ENCODE peak calls at places on chromosomes 2 and 18, in five cellular contexts. V is fibroblast of pulmonary artery, S is WTC11, A is heart left ventricle, M is progenitor cell of endocrine pancreas. Y is an unnamed sample.
A peak's percentile ranks its signal among the peaks of the same experiment; 100 is the strongest.

GRCh38 chr18:48412339-48412929 is 3.3 kb upstream of the ZBTB7C start:
- DNase-seq in V (peak; percentile 38), S (peak; percentile 54), A (no peak), M (no peak), Y (no peak)

GRCh38 chr2:56565143-56565542 is 381.4 kb downstream of the CCDC85A start:
- DNase-seq in V (peak; percentile 23), S (no peak), A (no peak), M (no peak), Y (no peak)

GRCh38 chr18:2281523-2282199 is 289.6 kb downstream of the METTL4 start:
- DNase-seq in V (no peak), S (no peak), A (no peak), M (no peak), Y (no peak)

GRCh38 chr2:187577310-187577709 is 23.1 kb upstream of the TFPI start:
- DNase-seq in V (no peak), S (no peak), A (no peak), M (no peak), Y (no peak)

GRCh38 chr18:55839350-55839749 is 251.4 kb upstream of the TCF4 start:
- DNase-seq in V (peak; percentile 41), S (no peak), A (no peak), M (no peak), Y (no peak)

GRCh38 chr2:7083580-7084509 is 166.6 kb downstream of the RNF144A start:
- DNase-seq in V (peak; percentile 60), S (peak; percentile 39), A (no peak), M (no peak), Y (no peak)

GRCh38 chr18:49447810-49448745 is 12.4 kb downstream of the DYM start:
- DNase-seq in V (peak; percentile 84), S (peak; percentile 51), A (no peak), M (no peak), Y (no peak)

GRCh38 chr2:64142817-64143153 is 1.4 kb downstream of the PELI1 start:
- DNase-seq in V (no peak), S (no peak), A (no peak), M (no peak), Y (no peak)

GRCh38 chr2:240134956-240135520 is 1.1 kb downstream of the COPS9 start:
- DNase-seq in V (no peak), S (no peak), A (no peak), M (no peak), Y (no peak)

GRCh38 chr2:142165790-142166189 is 35.0 kb upstream of the LRP1B start:
- DNase-seq in V (peak; percentile 75), S (peak; percentile 21), A (no peak), M (no peak), Y (no peak)

GRCh38 chr2:196153480-196153879 is 17.9 kb downstream of the STK17B start:
- DNase-seq in V (no peak), S (no peak), A (no peak), M (no peak), Y (no peak)

GRCh38 chr2:110647777-110648176 is 30.1 kb downstream of the BUB1 start:
- DNase-seq in V (no peak), S (no peak), A (no peak), M (no peak), Y (no peak)

GRCh38 chr2:99240431-99240830 is 15.0 kb downstream of the LYG2 start:
- DNase-seq in V (no peak), S (no peak), A (no peak), M (no peak), Y (no peak)

GRCh38 chr18:8389391-8390340 is 219.6 kb upstream of the RAB12 start:
- DNase-seq in V (peak; percentile 78), S (peak; percentile 88), A (peak; percentile 65), M (peak; percentile 54), Y (peak; percentile 45)

GRCh38 chr2:46876741-46877384 is 38.7 kb downstream of the MCFD2 start:
- DNase-seq in V (peak; percentile 86), S (no peak), A (peak; percentile 68), M (no peak), Y (no peak)

GRCh38 chr2:40401896-40402295 is 50.0 kb downstream of the SLC8A1 start:
- DNase-seq in V (peak; percentile 81), S (no peak), A (no peak), M (no peak), Y (no peak)

GRCh38 chr2:235330775-235331438 is 162.9 kb upstream of the AGAP1 start:
- DNase-seq in V (peak; percentile 57), S (no peak), A (no peak), M (no peak), Y (no peak)

GRCh38 chr2:86238354-86238753 is 39.1 kb downstream of the MRPL35 start:
- DNase-seq in V (no peak), S (no peak), A (no peak), M (no peak), Y (no peak)

GRCh38 chr2:81481994-81482368 is 1177.4 kb upstream of the LRRTM1 start:
- DNase-seq in V (no peak), S (no peak), A (no peak), M (no peak), Y (no peak)

GRCh38 chr2:216235462-216235861 is 126.3 kb downstream of the XRCC5 start:
- DNase-seq in V (no peak), S (no peak), A (no peak), M (no peak), Y (no peak)

GRCh38 chr18:29439398-29439797 is 1262.5 kb upstream of the CDH2 start:
- DNase-seq in V (no peak), S (no peak), A (no peak), M (no peak), Y (no peak)
- TF ChIP-seq CTCF in V (peak; percentile 28), S (no peak), A (no peak), M (peak; percentile 16), Y (no peak)

DNA sequence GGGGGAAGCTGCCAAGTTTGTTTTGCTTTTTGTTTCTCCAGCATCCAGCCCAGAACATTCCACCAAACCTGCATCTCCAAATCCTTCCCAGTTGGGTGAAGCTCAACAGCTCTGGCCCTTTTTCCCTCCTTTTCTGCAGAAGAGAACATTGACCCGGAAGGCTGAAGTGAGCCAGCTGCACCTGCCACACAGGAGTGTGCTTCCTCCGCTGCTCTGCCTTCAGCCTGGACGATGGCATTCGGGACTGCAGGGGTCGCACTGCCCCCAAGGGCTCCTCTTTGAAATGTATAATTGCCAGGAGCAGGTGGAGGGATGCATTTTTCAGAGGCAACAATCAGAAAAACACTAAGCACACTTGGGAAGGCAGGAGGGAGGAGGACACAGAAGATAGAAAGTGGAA is 41.8 kb downstream of the ST8SIA5 start:
- DNase-seq in V (no peak), S (peak; percentile 61), A (no peak), M (no peak), Y (no peak)
- TF ChIP-seq CTCF in V (no peak), S (no peak), A (no peak), M (peak; percentile 13), Y (no peak)

DNA sequence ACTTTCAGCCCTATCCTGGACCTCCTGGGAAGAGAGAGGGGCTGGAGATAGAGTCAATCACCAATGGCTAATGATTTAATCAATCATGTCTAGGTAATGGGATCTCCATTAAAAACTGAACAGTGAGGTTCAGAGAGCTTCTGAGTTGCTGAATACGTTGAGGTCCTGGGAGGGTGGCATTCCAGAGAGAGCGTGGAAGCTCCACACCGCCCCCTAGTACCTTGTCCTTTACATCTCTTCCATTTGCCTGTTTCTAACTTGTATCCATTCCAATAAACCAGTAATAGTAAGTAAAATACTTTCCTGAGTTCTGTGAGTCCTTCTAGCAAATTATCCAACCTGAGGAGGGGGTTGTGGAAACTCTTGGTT is 101.7 kb downstream of the B3GNT2 start:
- DNase-seq in V (peak; percentile 18), S (peak; percentile 60), A (no peak), M (no peak), Y (no peak)
- TF ChIP-seq CTCF in V (peak; percentile 34), S (no peak), A (no peak), M (peak; percentile 44), Y (no peak)

GRCh38 chr2:118078734-118079133 is 9.5 kb upstream of the INSIG2 start:
- DNase-seq in V (no peak), S (no peak), A (no peak), M (no peak), Y (no peak)

GRCh38 chr2:118077636-118078247 is 10.5 kb upstream of the INSIG2 start:
- DNase-seq in V (no peak), S (no peak), A (no peak), M (no peak), Y (no peak)
- TF ChIP-seq CTCF in V (no peak), S (no peak), A (no peak), M (no peak), Y (no peak)

DNA sequence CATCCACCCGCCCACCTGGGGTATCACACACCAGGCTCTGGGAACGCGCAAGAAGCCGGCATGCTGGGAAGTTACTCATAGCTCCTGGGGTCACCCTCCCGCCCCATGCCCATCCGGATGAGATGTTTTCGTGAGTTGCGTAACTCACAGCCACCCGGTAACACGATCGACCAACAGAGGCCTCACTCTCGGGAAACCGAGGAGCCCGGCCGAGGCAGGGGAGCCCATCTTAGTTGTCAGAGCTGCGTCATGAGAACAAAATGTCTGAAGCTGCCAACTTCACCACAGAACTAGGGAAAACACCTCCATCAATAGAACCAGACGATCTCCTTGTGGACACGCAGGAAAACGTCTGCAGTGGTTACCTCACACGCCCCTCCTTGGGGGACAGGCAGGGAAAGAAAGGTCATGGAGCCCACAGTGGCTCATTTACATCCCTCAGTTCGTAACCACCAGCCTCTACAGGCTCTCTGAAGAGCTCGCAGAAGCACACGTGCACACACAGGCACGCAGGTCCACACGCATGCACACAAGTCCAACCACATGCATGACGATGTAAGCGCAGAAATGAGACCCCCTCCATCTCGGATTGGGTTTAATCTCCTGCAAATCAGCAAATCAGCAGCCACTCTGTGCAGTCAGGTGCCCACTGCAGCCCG is 26.3 kb downstream of the ADI1 start:
- DNase-seq in V (peak; percentile 91), S (no peak), A (no peak), M (no peak), Y (no peak)
- TF ChIP-seq CTCF in V (no peak), S (no peak), A (no peak), M (no peak), Y (no peak)

DNA sequence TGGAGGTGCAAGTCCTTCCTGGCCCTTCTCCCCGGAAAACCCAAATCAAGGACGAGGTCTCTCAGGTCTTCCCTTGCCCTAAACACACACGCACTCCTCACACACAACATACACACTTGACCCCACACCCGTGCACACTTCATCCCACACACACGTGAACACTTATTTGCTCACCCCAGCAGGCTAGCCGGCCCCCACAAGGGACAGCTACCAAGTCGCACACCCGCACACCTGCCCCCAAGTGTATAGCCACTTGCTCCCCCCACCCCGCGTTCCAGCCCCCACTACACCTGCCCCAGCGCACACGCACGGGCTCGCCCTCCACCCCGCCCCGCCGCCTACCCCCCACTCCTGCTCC is 359 bp downstream of the TGFBRAP1 start:
- DNase-seq in V (no peak), S (no peak), A (no peak), M (no peak), Y (no peak)
- TF ChIP-seq CTCF in V (no peak), S (no peak), A (no peak), M (no peak), Y (no peak)

DNA sequence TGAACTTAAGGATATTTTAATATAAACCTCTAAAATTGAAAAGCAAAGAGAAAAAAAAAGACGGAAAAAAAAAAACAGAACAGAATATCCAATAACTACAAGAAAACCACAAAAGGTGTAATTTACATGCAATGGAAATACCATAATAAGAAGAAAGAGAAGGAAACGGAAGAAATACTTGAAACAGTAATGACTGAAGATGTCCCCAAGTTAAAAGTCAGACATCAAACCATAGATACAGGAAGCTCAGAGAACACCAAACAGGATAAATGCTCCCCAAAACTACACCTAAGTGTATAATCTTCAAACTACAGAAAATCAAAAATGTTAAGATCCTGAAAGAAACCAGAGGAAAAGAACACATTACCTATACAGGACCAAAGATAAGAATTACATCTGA is 39.2 kb downstream of the FBXO15 start:
- DNase-seq in V (no peak), S (no peak), A (no peak), M (no peak), Y (no peak)
- TF ChIP-seq CTCF in V (no peak), S (no peak), A (no peak), M (no peak), Y (no peak)

Y was measured in mesothelial cell of epicardium.